ENCODE peak calls at places on chromosomes 1 and 21, in nine cellular contexts. S, D, U, X, A, C, Y, N and G are unnamed samples.

GRCh38 chr1:94961582-94961981 is 34.7 kb upstream of the CNN3 start:
- DNase-seq in A (no peak), C (no peak), U (no peak), D (no peak), Y (no peak), X (no peak), S (no peak), N (no peak), G (no peak)

GRCh38 chr1:93302078-93302477 is 43.6 kb upstream of the DR1 start:
- DNase-seq in U (no peak), D (no peak), X (no peak), N (no peak), Y (no peak), A (no peak), S (no peak), C (no peak), G (no peak)

GRCh38 chr1:207020709-207021107 is 11.8 kb downstream of the C1orf116 start:
- DNase-seq in S (no peak), C (no peak), Y (no peak), D (no peak), X (no peak), U (no peak), N (no peak), A (peak; percentile 16), G (no peak)

GRCh38 chr21:44458971-44459711 is 3.8 kb downstream of the LRRC3 start:
- DNase-seq in X (no peak), D (no peak), N (no peak), A (no peak), U (no peak), S (no peak), Y (no peak), C (no peak), G (no peak)

GRCh38 chr1:231584117-231584516 is 42.5 kb upstream of the DISC1 start:
- DNase-seq in N (no peak), S (peak; percentile 33), U (no peak), D (no peak), X (peak; percentile 70), C (no peak), Y (no peak), A (peak; percentile 65), G (no peak)

GRCh38 chr1:145953861-145954260 is 4.0 kb downstream of the LIX1L start:
- DNase-seq in S (no peak), D (no peak), A (no peak), N (no peak), C (no peak), Y (no peak), U (no peak), X (no peak), G (no peak)

GRCh38 chr1:183942933-183943693 is 94.4 kb downstream of the COLGALT2 start:
- DNase-seq in S (peak; percentile 92), C (no peak), N (no peak), Y (no peak), D (no peak), U (no peak), A (peak; percentile 99), X (peak; percentile 71), G (no peak)

GRCh38 chr21:28923439-28923975 is 69.2 kb downstream of the LTN1 start:
- DNase-seq in C (no peak), X (no peak), U (no peak), D (no peak), S (no peak), Y (no peak), N (no peak), A (no peak), G (no peak)

GRCh38 chr1:34266127-34266951 is 89.6 kb downstream of the C1orf94 start:
- DNase-seq in A (no peak), Y (no peak), C (no peak), N (no peak), D (no peak), X (no peak), U (no peak), S (no peak), G (no peak)

GRCh38 chr1:241551759-241552638 is 19.8 kb downstream of the KMO start:
- DNase-seq in S (no peak), C (no peak), Y (no peak), U (no peak), A (peak; percentile 98), N (no peak), X (no peak), D (no peak), G (peak; percentile 33)

GRCh38 chr1:43904660-43905551 is 28.7 kb upstream of the ARTN start:
- DNase-seq in X (no peak), N (no peak), U (no peak), S (no peak), C (no peak), Y (no peak), A (no peak), D (no peak), G (no peak)

GRCh38 chr1:190679032-190679431 is 201.4 kb upstream of the BRINP3 start:
- DNase-seq in A (no peak), S (no peak), D (no peak), Y (no peak), X (no peak), N (no peak), U (no peak), C (no peak), G (no peak)

GRCh38 chr1:230037261-230037660 is 29.8 kb upstream of the GALNT2 start:
- DNase-seq in X (no peak), U (no peak), A (no peak), Y (no peak), N (no peak), S (no peak), C (no peak), D (no peak), G (no peak)

GRCh38 chr21:32712043-32712442 is 15.8 kb downstream of the SYNJ1 start:
- DNase-seq in A (peak; percentile 49), Y (no peak), U (no peak), S (no peak), D (no peak), C (no peak), X (no peak), N (no peak), G (no peak)

GRCh38 chr1:205907794-205908193 is 35.5 kb downstream of the SLC26A9 start:
- DNase-seq in C (no peak), U (no peak), X (peak; percentile 69), A (no peak), N (no peak), Y (no peak), S (peak; percentile 39), D (no peak), G (no peak)

GRCh38 chr1:202279806-202280205 is 61.9 kb downstream of the UBE2T start:
- DNase-seq in N (no peak), Y (no peak), X (peak; percentile 69), S (no peak), A (no peak), D (no peak), U (no peak), C (no peak), G (no peak)

GRCh38 chr1:232622378-232622777 is 7.6 kb downstream of the SIPA1L2 start:
- DNase-seq in Y (no peak), S (peak; percentile 85), N (no peak), C (no peak), U (no peak), A (no peak), D (no peak), X (no peak), G (no peak)

GRCh38 chr1:93690341-93690740 is 8.7 kb upstream of the BCAR3 start:
- DNase-seq in A (no peak), U (no peak), C (no peak), D (no peak), X (no peak), S (no peak), Y (no peak), N (no peak), G (no peak)

GRCh38 chr1:245580651-245581050 is 425.9 kb downstream of the KIF26B start:
- DNase-seq in X (no peak), N (no peak), Y (no peak), S (no peak), C (no peak), U (no peak), A (no peak), D (no peak), G (no peak)

GRCh38 chr1:33094971-33095604 is 14.1 kb downstream of the AZIN2 start:
- DNase-seq in S (peak; percentile 60), U (peak; percentile 63), N (peak; percentile 70), X (peak; percentile 76), Y (no peak), D (no peak), A (no peak), C (no peak), G (no peak)

GRCh38 chr1:109257682-109258421 is 8.5 kb downstream of the CELSR2 start:
- DNase-seq in A (no peak), N (no peak), Y (no peak), D (no peak), C (no peak), U (no peak), S (no peak), X (no peak), G (no peak)

GRCh38 chr1:11749203-11749689 is 12.7 kb upstream of the C1orf167 start:
- DNase-seq in X (peak; percentile 40), D (no peak), N (peak; percentile 55), A (peak; percentile 70), S (peak; percentile 26), C (no peak), Y (no peak), U (no peak), G (peak; percentile 53)

GRCh38 chr1:4825841-4826450 is 171.5 kb downstream of the AJAP1 start:
- DNase-seq in D (no peak), C (no peak), A (no peak), S (no peak), Y (no peak), N (no peak), X (peak; percentile 55), U (no peak), G (no peak)

GRCh38 chr1:184910596-184910995 is 63.7 kb downstream of the NIBAN1 start:
- DNase-seq in U (no peak), D (no peak), Y (no peak), N (peak; percentile 47), C (no peak), S (no peak), A (peak; percentile 64), X (peak; percentile 54), G (no peak)

GRCh38 chr1:210373628-210373877 is 44.9 kb downstream of the HHAT start:
- DNase-seq in S (no peak), U (no peak), N (no peak), C (no peak), D (no peak), Y (no peak), A (no peak), X (no peak), G (no peak)

GRCh38 chr1:7644906-7645750 is 126.0 kb upstream of the VAMP3 start:
- DNase-seq in U (no peak), N (peak; percentile 88), Y (no peak), D (no peak), C (no peak), X (no peak), A (no peak), S (no peak), G (no peak)

GRCh38 chr1:175599212-175599681 is 144.1 kb downstream of the TNR start:
- DNase-seq in S (no peak), A (no peak), Y (no peak), N (no peak), X (no peak), C (no peak), D (no peak), U (peak; percentile 14), G (no peak)

GRCh38 chr1:11285883-11286734 is 13.1 kb downstream of the UBIAD1 start:
- DNase-seq in N (no peak), D (no peak), C (no peak), S (no peak), A (no peak), X (peak; percentile 24), U (no peak), Y (no peak), G (no peak)

GRCh38 chr1:168686666-168687065 is 42.3 kb downstream of the DPT start:
- DNase-seq in A (no peak), U (no peak), C (no peak), N (no peak), X (no peak), D (no peak), Y (no peak), S (no peak), G (no peak)

GRCh38 chr1:93080424-93080823 is 1.3 kb downstream of the MTF2 start:
- DNase-seq in C (no peak), U (no peak), S (peak; percentile 60), D (no peak), X (peak; percentile 73), Y (no peak), A (peak; percentile 67), N (no peak), G (no peak)

GRCh38 chr1:92791487-92792058 is 6.7 kb upstream of the EVI5 start:
- DNase-seq in Y (no peak), A (no peak), N (no peak), D (no peak), X (peak; percentile 21), S (no peak), C (no peak), U (no peak), G (no peak)